ENCODE peak calls at places on chromosomes 12 and 14, in eight cellular contexts. Z is CD8-positive, alpha-beta T cell; H is osteoblast; Y is PC-3; Q is prostate gland; R is HCT116; P is esophagus squamous epithelium; M is hepatocyte. L is an unnamed sample.

GRCh38 chr12:70418101-70418500 is 52.0 kb downstream of the KCNMB4 start:
- DNase-seq in H (no peak), P (no peak), Q (no peak), R (no peak), Y (no peak), Z (no peak), M (no peak), L (no peak)

GRCh38 chr12:69046372-69046771 is 113.4 kb upstream of the CPM start:
- DNase-seq in Y (no peak), H (no peak), M (no peak), R (no peak), Z (no peak), P (no peak), Q (no peak), L (no peak)

GRCh38 chr12:118038122-118038521 is 21.6 kb downstream of the RFC5 start:
- DNase-seq in Q (no peak), H (no peak), Z (no peak), Y (no peak), P (no peak), M (no peak), R (no peak), L (no peak)

GRCh38 chr12:125683748-125684381 is 618.6 kb downstream of the AACS start:
- DNase-seq in Z (no peak), Y (no peak), Q (peak; percentile 22), M (peak; percentile 75), H (no peak), P (no peak), R (no peak), L (peak; percentile 78)

GRCh38 chr12:71846322-71846940 is 6.9 kb downstream of the TBC1D15 start:
- DNase-seq in R (peak; percentile 13), Q (no peak), Y (peak; percentile 62), Z (no peak), M (peak; percentile 25), P (no peak), H (peak; percentile 62), L (no peak)

GRCh38 chr14:33357225-33358010 is 418.7 kb downstream of the NPAS3 start:
- DNase-seq in Y (no peak), H (no peak), R (no peak), Z (no peak), Q (no peak), M (peak; percentile 11), P (no peak), L (no peak)

GRCh38 chr14:49971156-49972141 is 78.6 kb downstream of the ARF6 start:
- DNase-seq in M (no peak), P (no peak), H (no peak), R (no peak), Q (no peak), Z (peak; percentile 53), Y (peak; percentile 43), L (no peak)

GRCh38 chr14:94879504-94879903 is 109.6 kb upstream of the GSC start:
- DNase-seq in R (no peak), M (no peak), P (no peak), H (no peak), Y (no peak), Z (no peak), Q (no peak), L (no peak)

GRCh38 chr12:51672334-51672733 is 81.3 kb downstream of the SCN8A start:
- DNase-seq in M (no peak), Q (no peak), P (no peak), H (no peak), Z (no peak), Y (no peak), R (no peak), L (no peak)

GRCh38 chr12:49705479-49706267 is 1.5 kb downstream of the FMNL3 start:
- DNase-seq in Z (peak; percentile 17), Q (no peak), M (no peak), Y (peak; percentile 55), H (peak; percentile 84), R (no peak), P (no peak), L (peak; percentile 61)

GRCh38 chr12:117151195-117152031 is 38.9 kb downstream of the FBXO21 start:
- DNase-seq in M (peak; percentile 77), Q (peak; percentile 30), R (peak; percentile 35), Z (peak; percentile 23), P (no peak), Y (peak; percentile 34), H (peak; percentile 74), L (peak; percentile 86)

GRCh38 chr14:76936483-76936882 is 92.0 kb downstream of the IRF2BPL start:
- DNase-seq in Q (no peak), P (no peak), M (peak; percentile 36), Y (no peak), Z (no peak), R (no peak), H (peak; percentile 91), L (no peak)

GRCh38 chr14:45990252-45990651 is 661.3 kb downstream of the RPL10L start:
- DNase-seq in R (peak; percentile 1), Y (peak; percentile 33), M (no peak), P (no peak), H (no peak), Q (no peak), Z (no peak), L (no peak)

GRCh38 chr14:74825008-74825407 is 50.9 kb downstream of the PROX2 start:
- DNase-seq in R (no peak), Y (no peak), Z (no peak), H (no peak), P (no peak), Q (no peak), M (no peak), L (no peak)

GRCh38 chr14:36520601-36521525 is 831 bp upstream of the NKX2-1 start:
- DNase-seq in R (peak; percentile 7), Q (no peak), Y (peak; percentile 30), H (peak; percentile 96), M (peak; percentile 61), P (no peak), Z (no peak), L (no peak)

GRCh38 chr14:89702151-89702936 is 252.2 kb downstream of the EFCAB11 start:
- DNase-seq in Z (no peak), Y (no peak), H (no peak), M (peak; percentile 30), Q (no peak), P (no peak), R (no peak), L (no peak)

GRCh38 chr14:89695846-89696245 is 258.7 kb downstream of the EFCAB11 start:
- DNase-seq in R (no peak), Y (no peak), M (no peak), P (no peak), Z (no peak), H (no peak), Q (no peak), L (no peak)

GRCh38 chr14:89701079-89702043 is 253.2 kb downstream of the EFCAB11 start:
- DNase-seq in P (peak; percentile 23), H (peak; percentile 94), Y (peak; percentile 74), R (peak; percentile 2), M (peak; percentile 93), Q (peak; percentile 68), Z (peak; percentile 83), L (peak; percentile 79)

GRCh38 chr14:89697281-89698060 is 257.1 kb downstream of the EFCAB11 start:
- DNase-seq in P (no peak), Z (no peak), Y (no peak), R (no peak), M (no peak), Q (no peak), H (no peak), L (no peak)

GRCh38 chr14:89699076-89699475 is 255.5 kb downstream of the EFCAB11 start:
- DNase-seq in M (no peak), R (no peak), Q (no peak), H (no peak), P (no peak), Y (no peak), Z (no peak), L (no peak)
- TF ChIP-seq CTCF in M (no peak), R (no peak), Q (no peak), H (no peak), P (no peak), Y (no peak), Z (no peak), L (no peak)

GRCh38 chr12:93569656-93570551 is 2.6 kb upstream of the SOCS2 start:
- DNase-seq in P (peak; percentile 16), Y (peak; percentile 76), H (peak; percentile 97), M (peak; percentile 93), Q (peak; percentile 83), R (peak; percentile 72), Z (peak; percentile 73), L (peak; percentile 88)
- H3K4me3 ChIP-seq in P (peak overlapping the region; percentile 79), Y (peak overlapping the region; percentile 90), H (peak overlapping the region; percentile 91), M (peak overlapping the region; percentile 97), Q (peak overlapping the region; percentile 72), R (peak overlapping the region; percentile 73), Z (peak overlapping the region; percentile 94), L (peak overlapping the region; percentile 74)

GRCh38 chr14:96698846-96699543 is 98.2 kb upstream of the VRK1 start:
- DNase-seq in P (no peak), Q (no peak), Y (no peak), R (no peak), H (no peak), Z (no peak), M (no peak), L (no peak)
- H3K9me3 ChIP-seq in P (no peaks in the 10 kb centered on the region), Q (no peaks in the 10 kb centered on the region), Y (no peaks in the 10 kb centered on the region), R (no peaks in the 10 kb centered on the region), H (no peaks in the 10 kb centered on the region), Z (no peaks in the 10 kb centered on the region), M (no peaks in the 10 kb centered on the region), L (no peaks in the 10 kb centered on the region)

GRCh38 chr12:108098374-108098773 is 30.7 kb upstream of the WSCD2 start:
- DNase-seq in P (no peak), R (no peak), M (no peak), Z (no peak), Q (no peak), Y (no peak), H (no peak), L (no peak)

GRCh38 chr12:108094250-108094649 is 34.8 kb upstream of the WSCD2 start:
- DNase-seq in R (no peak), Z (no peak), H (no peak), Y (no peak), Q (no peak), P (no peak), M (no peak), L (no peak)

GRCh38 chr12:108099085-108099484 is 30.0 kb upstream of the WSCD2 start:
- DNase-seq in Q (no peak), Z (no peak), M (no peak), Y (peak; percentile 19), H (no peak), P (no peak), R (no peak), L (no peak)

GRCh38 chr12:108099778-108100177 is 29.3 kb upstream of the WSCD2 start:
- DNase-seq in Y (no peak), H (no peak), Z (no peak), Q (no peak), R (no peak), M (peak; percentile 47), P (no peak), L (no peak)

DNA sequence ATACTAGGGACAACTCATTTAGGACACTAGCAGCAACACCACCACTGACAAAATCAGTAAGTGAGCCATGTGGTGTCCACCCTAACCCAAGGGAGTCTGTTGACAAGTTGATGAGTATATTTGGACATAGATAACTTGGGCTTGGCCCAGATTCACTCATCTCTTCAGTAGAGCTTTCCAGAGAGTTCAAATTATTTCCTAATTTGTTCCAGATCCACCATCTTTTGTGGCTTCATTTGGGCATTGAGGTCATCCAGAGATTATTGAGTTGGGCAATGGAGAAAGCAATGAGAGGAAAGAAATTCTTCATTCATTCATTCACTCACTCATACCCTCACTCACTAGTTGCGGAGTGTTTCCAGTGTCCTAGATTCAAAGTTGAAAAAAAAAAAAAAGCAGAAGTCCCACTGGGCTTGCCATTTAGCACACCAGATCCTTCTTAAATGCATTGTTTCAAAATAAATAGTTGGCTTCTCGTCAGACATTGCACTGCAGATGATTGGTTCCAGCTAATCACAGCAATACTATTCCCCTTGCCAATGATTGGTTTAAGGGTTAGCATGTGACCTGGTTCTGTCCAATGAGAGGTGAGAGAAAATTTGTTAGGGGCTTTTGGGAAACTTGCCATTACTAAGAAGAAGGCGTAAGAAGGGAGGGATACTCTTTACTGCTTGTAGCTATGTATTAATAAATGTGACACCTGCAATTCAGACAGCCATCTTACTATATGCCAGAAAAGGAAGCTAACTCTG is 31.8 kb upstream of the WSCD2 start:
- DNase-seq in P (no peak), Y (no peak), H (no peak), M (no peak), R (no peak), Z (no peak), Q (no peak), L (no peak)
- TF ChIP-seq CTCF in P (no peak), Y (no peak), H (no peak), M (no peak), R (no peak), Z (no peak), Q (no peak), L (no peak)

L was measured in WERI-Rb-1.